ENCODE peak calls at places on chromosomes 16 and 17, in ten cellular contexts. I, T, Y, U, X, L, K, G, P and V are unnamed samples.

GRCh38 chr17:77990301-77990700 is 31.8 kb downstream of the TNRC6C start:
- DNase-seq in I (no peak), T (no peak), Y (no peak), U (no peak), X (no peak), L (no peak), K (no peak), G (no peak), P (no peak), V (no peak)

GRCh38 chr17:29579866-29580771 is 9.3 kb downstream of the GIT1 start:
- DNase-seq in I (peak; percentile 63), T (peak; percentile 70), Y (no peak), U (peak; percentile 82), X (peak; percentile 88), L (peak; percentile 79), K (peak; percentile 84), G (no peak), P (peak; percentile 75), V (peak; percentile 27)

GRCh38 chr16:72910875-72911274 is 137.1 kb downstream of the ZFHX3 start:
- DNase-seq in I (no peak), T (no peak), Y (no peak), U (no peak), X (no peak), L (no peak), K (no peak), G (no peak), P (no peak), V (no peak)

GRCh38 chr17:12362853-12363252 is 302.8 kb upstream of the MYOCD start:
- DNase-seq in I (no peak), T (no peak), Y (no peak), U (no peak), X (no peak), L (no peak), K (no peak), G (peak; percentile 78), P (no peak), V (no peak)

GRCh38 chr16:80274576-80275191 is 266.1 kb upstream of the DYNLRB2 start:
- DNase-seq in I (no peak), T (no peak), Y (no peak), U (no peak), X (no peak), L (peak; percentile 6), K (peak; percentile 73), G (no peak), P (no peak), V (peak; percentile 53)

GRCh38 chr17:32319548-32319905 is 22.4 kb downstream of the C17orf75 start:
- DNase-seq in I (peak; percentile 75), T (peak; percentile 71), Y (no peak), U (peak; percentile 78), X (peak; percentile 76), L (no peak), K (peak; percentile 48), G (no peak), P (peak; percentile 78), V (no peak)

GRCh38 chr16:17108596-17108995 is 362.2 kb downstream of the XYLT1 start:
- DNase-seq in I (no peak), T (no peak), Y (no peak), U (no peak), X (no peak), L (no peak), K (no peak), G (no peak), P (no peak), V (no peak)

GRCh38 chr17:3794890-3795757 is 5.9 kb downstream of the ITGAE start:
- DNase-seq in I (peak; percentile 45), T (no peak), Y (no peak), U (no peak), X (no peak), L (no peak), K (no peak), G (no peak), P (no peak), V (no peak)

GRCh38 chr16:83458612-83459011 is 349.2 kb upstream of the HSBP1 start:
- DNase-seq in I (peak; percentile 30), T (no peak), Y (no peak), U (no peak), X (no peak), L (peak; percentile 56), K (no peak), G (no peak), P (no peak), V (peak; percentile 67)

GRCh38 chr17:12613566-12613965 is 52.1 kb upstream of the MYOCD start:
- DNase-seq in I (no peak), T (no peak), Y (no peak), U (no peak), X (no peak), L (peak; percentile 24), K (no peak), G (no peak), P (no peak), V (no peak)

GRCh38 chr17:60599220-60599619 is 773 bp upstream of the PPM1D start:
- DNase-seq in I (no peak), T (no peak), Y (no peak), U (no peak), X (no peak), L (no peak), K (no peak), G (no peak), P (no peak), V (no peak)

GRCh38 chr16:83715217-83715920 is 92.4 kb upstream of the HSBP1 start:
- DNase-seq in I (no peak), T (no peak), Y (no peak), U (no peak), X (no peak), L (no peak), K (no peak), G (no peak), P (no peak), V (no peak)

DNA sequence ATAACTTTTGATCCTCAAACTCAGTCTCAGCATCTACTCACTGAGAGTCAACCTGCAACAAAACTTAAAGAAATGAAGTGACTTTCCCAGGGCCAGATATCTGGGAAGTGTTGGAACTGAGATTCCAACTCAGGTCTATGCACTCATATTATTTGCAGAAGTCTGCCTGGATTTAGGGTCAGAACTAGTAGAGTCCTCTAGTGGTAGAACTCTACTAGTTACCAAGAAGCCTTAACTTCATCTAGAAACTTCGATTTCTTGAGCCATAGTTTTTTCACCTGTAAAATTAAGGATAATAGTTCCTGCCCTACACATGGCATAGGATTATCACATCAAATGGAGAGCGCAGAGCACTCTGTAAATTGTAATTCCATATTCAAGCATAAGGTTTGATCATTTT is 23.4 kb upstream of the KRT24 start:
- DNase-seq in I (no peak), T (no peak), Y (no peak), U (no peak), X (no peak), L (peak; percentile 9), K (no peak), G (no peak), P (no peak), V (no peak)
- H3K4me3 ChIP-seq in I (no peak overlapping the region), T (no peak overlapping the region), Y (no peak overlapping the region), U (no peak overlapping the region), X (no peak overlapping the region), L (no peak overlapping the region), K (no peak overlapping the region), G (no peak overlapping the region), P (no peak overlapping the region), V (no peak overlapping the region)

DNA sequence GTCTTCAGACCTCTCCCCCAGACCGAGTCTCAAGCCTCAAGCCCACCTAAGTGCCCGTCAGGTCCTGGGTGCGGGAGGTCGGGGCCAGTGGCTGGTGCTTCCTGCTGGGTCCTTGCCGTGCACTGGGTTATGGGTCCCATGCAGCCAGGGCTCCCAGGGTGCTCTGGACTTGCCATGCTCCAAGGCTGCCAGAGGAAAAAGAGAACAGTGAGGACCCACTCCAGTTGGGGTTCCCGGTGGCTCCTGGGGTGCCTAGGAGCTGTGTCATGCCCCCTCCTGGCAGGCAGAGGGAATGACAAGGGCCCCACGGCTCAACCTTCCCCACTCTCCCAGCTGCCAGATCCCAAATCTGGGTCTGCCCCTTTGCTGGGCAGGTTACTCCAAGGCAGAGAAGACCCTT is 3.8 kb downstream of the SNX20 start:
- DNase-seq in I (no peak), T (no peak), Y (no peak), U (no peak), X (no peak), L (no peak), K (no peak), G (no peak), P (no peak), V (no peak)
- TF ChIP-seq CTCF in I (peak; percentile 65), T (no peak), Y (peak; percentile 36), U (peak; percentile 37), X (peak; percentile 12), L (peak; percentile 23), K (no peak), G (no peak), P (peak; percentile 37), V (peak; percentile 36)

DNA sequence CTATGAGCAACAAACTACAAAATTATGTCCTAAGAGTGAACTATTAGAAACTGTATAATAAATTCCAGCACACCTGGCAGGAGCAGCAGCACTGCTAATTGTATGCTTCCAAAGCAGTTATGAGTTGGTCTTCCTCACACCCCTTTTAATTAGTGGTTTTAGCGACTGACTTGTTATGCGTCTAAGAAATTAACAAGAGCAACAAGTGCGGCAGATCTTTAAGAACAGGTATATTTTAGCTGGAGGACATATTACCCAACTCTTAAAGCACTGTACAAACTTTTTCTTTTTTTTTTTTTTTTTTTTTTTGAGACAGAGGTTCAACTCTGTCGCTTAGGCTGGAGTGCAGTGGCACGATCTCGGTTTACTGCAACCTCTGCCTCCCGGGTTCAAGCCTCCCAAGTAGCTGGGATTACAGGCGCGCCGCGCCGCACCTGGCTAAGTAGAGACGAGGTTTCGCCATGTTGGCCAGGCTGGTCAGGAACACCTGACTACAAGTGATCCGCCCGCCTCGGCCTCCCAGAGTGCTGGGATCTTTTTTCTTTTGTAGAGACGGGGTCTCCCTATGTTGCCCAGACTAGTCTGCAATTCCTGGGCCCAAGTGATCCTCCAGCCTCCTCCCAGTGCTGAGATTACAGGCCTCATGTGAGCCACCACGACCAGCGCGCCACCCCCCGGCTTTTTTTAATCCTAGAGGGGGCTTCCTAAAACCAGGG is 1.6 kb upstream of the FBXL20 start:
- DNase-seq in I (no peak), T (no peak), Y (no peak), U (no peak), X (no peak), L (no peak), K (no peak), G (no peak), P (no peak), V (no peak)
- H3K4me3 ChIP-seq in I (no peak overlapping the region), T (no peak overlapping the region), Y (no peak overlapping the region), U (peak overlapping the region; percentile 97), X (no peak overlapping the region), L (no peak overlapping the region), K (no peak overlapping the region), G (peak overlapping the region; percentile 76), P (no peak overlapping the region), V (no peak overlapping the region)

DNA sequence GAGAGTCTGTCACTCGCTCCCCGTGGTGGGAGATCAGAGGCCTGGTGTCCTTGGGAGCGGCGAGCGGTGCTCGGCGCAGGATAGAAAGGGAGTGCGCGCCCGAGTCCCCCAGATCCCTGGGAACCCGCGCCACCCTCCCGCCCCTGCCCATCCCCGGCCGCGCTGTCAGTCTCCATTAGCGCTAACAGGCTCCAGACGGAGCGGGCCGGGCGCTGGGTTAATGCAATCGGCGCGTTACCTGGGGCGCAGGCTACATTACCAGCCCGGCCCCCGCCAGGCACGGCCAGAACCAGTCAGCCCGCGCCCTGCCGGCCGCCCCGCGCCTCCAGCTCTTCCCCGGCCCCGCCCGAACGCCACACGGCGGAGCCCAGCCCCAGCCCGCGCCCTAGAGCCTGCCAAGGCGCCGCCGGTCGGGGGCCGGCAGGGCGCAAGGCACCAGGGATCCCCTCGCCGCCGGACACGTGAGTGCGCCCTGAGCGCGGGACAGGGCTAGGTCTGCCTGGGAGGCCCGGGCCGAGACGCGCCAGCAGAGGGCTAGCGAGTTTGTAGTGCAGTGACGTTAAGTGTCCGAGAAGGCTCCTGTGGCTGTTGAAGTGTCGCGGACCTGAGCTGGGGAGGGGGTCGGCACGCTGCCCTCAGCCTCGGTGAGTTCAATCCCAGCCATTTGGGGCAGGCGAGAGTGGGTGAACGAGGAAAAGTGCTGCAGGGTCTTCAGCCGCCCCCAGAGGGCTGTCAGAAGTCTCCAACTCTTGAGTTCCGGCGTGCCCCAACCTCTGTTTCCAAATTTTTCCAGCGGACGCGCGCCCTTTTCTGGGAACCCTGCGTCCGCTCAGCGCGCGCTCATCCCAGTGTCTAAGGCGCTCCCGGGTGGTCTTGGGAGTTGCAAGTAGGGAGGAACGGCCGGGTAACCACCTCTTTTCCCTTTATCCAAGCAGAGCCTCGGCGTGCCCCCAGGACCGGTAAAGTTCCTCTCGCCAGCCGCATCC is at the start of gene SLC6A2:
- DNase-seq in I (peak; percentile 11), T (no peak), Y (no peak), U (peak; percentile 29), X (peak; percentile 38), L (no peak), K (no peak), G (no peak), P (no peak), V (no peak)
- TF ChIP-seq CTCF in I (no peak), T (no peak), Y (no peak), U (peak; percentile 41), X (no peak), L (no peak), K (no peak), G (no peak), P (no peak), V (no peak)